ENCODE peak calls at places on chromosomes 3 and 15, in nine cellular contexts. D is breast epithelium, N is stomach, H is spleen, M is HL-60, F is SK-N-SH, O is GM23338, Z is K562, J is HCT116. K is an unnamed sample.

GRCh38 chr3:160941885-160942494 is 163.2 kb downstream of the B3GALNT1 start:
- DNase-seq in D (peak), N (peak), H (no peak), M (peak), F (peak), O (peak), Z (peak), J (peak), K (peak)

GRCh38 chr3:52533623-52534280 is at the start of gene NT5DC2:
- DNase-seq in D (no peak), N (peak), H (peak), M (no peak), F (peak), O (peak), Z (peak), J (no peak), K (peak)

GRCh38 chr15:64693134-64693533 is 82.3 kb downstream of the RBPMS2 start:
- DNase-seq in D (peak), N (peak), H (peak), M (peak), F (no peak), O (no peak), Z (no peak), J (no peak), K (peak)

GRCh38 chr15:74302821-74303359 is 64.6 kb downstream of the CYP11A1 start:
- DNase-seq in D (no peak), N (peak), H (no peak), M (no peak), F (peak), O (peak), Z (peak), J (no peak), K (peak)

GRCh38 chr3:172129868-172130751 is 90.7 kb downstream of the FNDC3B start:
- DNase-seq in D (peak), N (peak), H (peak), M (peak), F (peak), O (no peak), Z (peak), J (peak), K (peak)

GRCh38 chr3:189720746-189721426 is 89.7 kb downstream of the TP63 start:
- DNase-seq in D (no peak), N (no peak), H (no peak), M (no peak), F (no peak), O (no peak), Z (no peak), J (no peak), K (peak)

GRCh38 chr3:140276698-140277097 is 341.7 kb downstream of the CLSTN2 start:
- DNase-seq in D (no peak), N (peak), H (no peak), M (peak), F (no peak), O (peak), Z (no peak), J (peak), K (no peak)

GRCh38 chr15:80562846-80563245 is 132.3 kb upstream of the ABHD17C start:
- DNase-seq in D (no peak), N (no peak), H (no peak), M (no peak), F (no peak), O (no peak), Z (no peak), J (no peak), K (no peak)

GRCh38 chr3:48015451-48016182 is 599 bp downstream of the MAP4 start:
- DNase-seq in D (no peak), N (no peak), H (no peak), M (no peak), F (no peak), O (no peak), Z (no peak), J (no peak), K (no peak)

GRCh38 chr15:94229591-94230365 is 1.6 kb upstream of the MCTP2 start:
- DNase-seq in D (no peak), N (no peak), H (no peak), M (peak), F (no peak), O (no peak), Z (no peak), J (no peak), K (no peak)

GRCh38 chr3:59659755-59660154 is 609.9 kb upstream of the CFAP20DC start:
- DNase-seq in D (no peak), N (no peak), H (no peak), M (no peak), F (no peak), O (no peak), Z (no peak), J (no peak), K (no peak)

GRCh38 chr15:73786518-73786917 is 33.4 kb upstream of the INSYN1 start:
- DNase-seq in D (no peak), N (no peak), H (no peak), M (no peak), F (no peak), O (peak), Z (no peak), J (no peak), K (no peak)

GRCh38 chr15:92811514-92811913 is 88.6 kb upstream of the CHD2 start:
- DNase-seq in D (no peak), N (no peak), H (no peak), M (no peak), F (no peak), O (no peak), Z (no peak), J (no peak), K (peak)

GRCh38 chr3:132347811-132348210 is 30.6 kb downstream of the ACP3 start:
- DNase-seq in D (no peak), N (no peak), H (no peak), M (no peak), F (no peak), O (no peak), Z (no peak), J (no peak), K (no peak)

GRCh38 chr3:152356870-152357276 is 88.1 kb downstream of the MBNL1 start:
- DNase-seq in D (no peak), N (no peak), H (no peak), M (no peak), F (no peak), O (no peak), Z (no peak), J (no peak), K (no peak)

GRCh38 chr3:75188937-75189336 is 475.2 kb upstream of the FRG2C start:
- DNase-seq in D (no peak), N (no peak), H (no peak), M (no peak), F (no peak), O (peak), Z (no peak), J (no peak), K (no peak)

GRCh38 chr3:48410205-48411040 is 19.5 kb downstream of the PLXNB1 start:
- DNase-seq in D (peak), N (no peak), H (peak), M (no peak), F (peak), O (no peak), Z (no peak), J (no peak), K (no peak)

DNA sequence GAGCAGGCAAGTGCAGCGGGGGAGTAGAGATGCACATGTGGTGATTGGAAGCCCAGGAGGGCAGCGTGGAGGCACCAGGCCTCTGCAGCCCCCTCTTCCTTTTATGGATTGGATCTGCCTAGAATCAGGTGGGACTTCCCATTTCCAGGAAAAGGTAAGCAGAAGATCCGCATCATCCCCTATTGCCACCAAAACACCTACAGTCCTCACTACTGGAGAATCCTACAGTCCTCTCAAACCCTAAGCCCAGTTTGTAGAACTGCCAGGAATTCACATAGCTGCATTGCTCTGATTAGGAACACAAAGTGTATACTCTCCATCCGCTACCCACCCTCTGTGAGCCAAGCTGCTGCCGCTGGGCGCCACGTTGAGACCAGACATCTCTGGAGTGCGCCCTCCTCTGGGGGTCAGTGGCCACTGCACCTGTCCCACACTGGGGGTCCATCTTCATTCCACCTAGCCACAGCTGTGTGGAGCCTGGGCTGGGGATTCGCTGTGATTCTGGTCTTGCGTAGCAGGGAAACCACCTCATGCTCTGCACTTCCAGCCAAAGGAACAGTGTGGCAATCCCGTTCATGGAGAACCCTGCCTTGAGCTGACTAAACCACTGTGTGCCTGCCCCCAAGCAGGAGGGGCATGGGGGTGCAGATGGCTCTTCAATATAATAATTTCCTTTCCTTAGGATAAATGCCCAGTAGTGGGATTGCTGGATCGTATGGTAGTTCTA is 88.9 kb upstream of the PTX3 start:
- DNase-seq in D (no peak), N (no peak), H (no peak), M (no peak), F (no peak), O (peak), Z (peak), J (no peak), K (no peak)
- TF ChIP-seq CTCF in D (no peak), N (no peak), H (no peak), M (no peak), F (peak), O (peak), Z (peak), J (peak), K (no peak)

GRCh38 chr3:58470363-58471024 is 21.4 kb upstream of the KCTD6 start:
- DNase-seq in D (no peak), N (no peak), H (no peak), M (no peak), F (no peak), O (no peak), Z (no peak), J (no peak), K (no peak)
- TF ChIP-seq POLR2AphosphoS5 in D (no peak), N (no peak), H (no peak), M (no peak), F (no peak), O (no peak), Z (no peak), J (no peak), K (no peak)

GRCh38 chr3:130537609-130538304 is 20.8 kb downstream of the COL6A6 start:
- DNase-seq in D (no peak), N (no peak), H (no peak), M (no peak), F (no peak), O (no peak), Z (no peak), J (no peak), K (no peak)

GRCh38 chr3:130543322-130543721 is 26.3 kb downstream of the COL6A6 start:
- DNase-seq in D (no peak), N (no peak), H (no peak), M (no peak), F (no peak), O (no peak), Z (no peak), J (no peak), K (no peak)

GRCh38 chr3:130533247-130533646 is 16.3 kb downstream of the COL6A6 start:
- DNase-seq in D (no peak), N (no peak), H (no peak), M (no peak), F (no peak), O (no peak), Z (no peak), J (no peak), K (no peak)

DNA sequence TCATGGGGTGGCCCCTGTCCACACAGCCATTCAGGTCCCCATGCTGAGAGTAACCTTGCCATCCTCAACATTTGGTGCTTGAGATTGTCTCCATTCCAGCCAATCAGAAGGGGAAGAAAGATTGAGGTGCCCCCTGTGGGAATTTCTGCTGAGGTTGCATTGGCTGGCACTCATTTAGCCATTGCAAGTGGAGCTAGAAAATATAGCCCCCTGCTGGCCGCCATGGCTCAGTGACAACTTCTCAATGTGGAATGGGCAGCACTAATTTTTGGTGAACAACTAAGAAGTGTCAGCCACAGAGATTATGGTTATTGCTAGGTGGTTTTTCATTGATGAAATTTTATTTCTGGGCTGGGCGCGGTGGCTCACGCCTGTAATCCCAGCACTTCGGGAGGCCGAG is 22.0 kb downstream of the COL6A6 start:
- DNase-seq in D (no peak), N (peak), H (no peak), M (peak), F (peak), O (peak), Z (peak), J (peak), K (peak)
- TF ChIP-seq CTCF in D (peak), N (no peak), H (peak), M (peak), F (peak), O (peak), Z (peak), J (peak), K (peak)

GRCh38 chr15:39400821-39401550 is 179.9 kb upstream of the THBS1 start:
- DNase-seq in D (no peak), N (no peak), H (no peak), M (no peak), F (no peak), O (no peak), Z (no peak), J (no peak), K (no peak)
- TF ChIP-seq POLR2AphosphoS5 in D (no peak), N (no peak), H (no peak), M (no peak), F (no peak), O (no peak), Z (no peak), J (no peak), K (no peak)

DNA sequence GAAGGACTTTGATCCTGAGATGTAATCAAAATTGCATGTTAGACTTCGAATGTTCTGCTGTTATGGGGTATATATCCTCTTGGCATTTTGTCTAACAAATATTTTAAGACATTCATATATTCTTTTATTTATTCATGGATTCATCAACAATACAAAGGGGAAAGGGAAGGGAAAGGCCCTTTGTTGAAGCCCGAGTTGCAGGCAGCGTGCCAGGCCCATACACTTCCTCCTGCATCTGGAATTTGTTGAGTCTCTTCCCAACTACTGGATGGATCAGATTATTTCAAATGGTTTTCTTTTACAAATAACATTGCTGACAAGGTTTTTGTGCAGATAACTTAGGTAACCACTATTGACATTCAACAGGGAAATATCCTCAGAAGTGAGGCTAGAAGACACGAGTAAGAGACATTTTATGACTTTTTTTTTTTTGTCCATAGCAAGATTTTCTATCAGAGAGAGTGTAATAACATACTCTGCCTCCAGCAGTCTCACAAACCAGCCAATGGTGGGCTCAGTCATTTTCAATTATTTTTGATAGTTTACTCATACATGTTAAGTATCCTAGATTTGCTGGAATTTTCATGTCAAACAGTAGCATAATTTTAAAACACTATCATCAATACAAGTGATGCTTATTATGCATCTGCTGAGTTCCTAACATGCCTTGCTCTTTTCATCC is 94.3 kb downstream of the RPL39L start:
- DNase-seq in D (no peak), N (peak), H (no peak), M (no peak), F (peak), O (no peak), Z (no peak), J (no peak), K (peak)
- TF ChIP-seq CTCF in D (no peak), N (no peak), H (no peak), M (no peak), F (peak), O (peak), Z (no peak), J (no peak), K (no peak)

GRCh38 chr3:194472290-194472920 is 14.4 kb downstream of the ATP13A3 start:
- DNase-seq in D (no peak), N (no peak), H (no peak), M (peak), F (peak), O (peak), Z (peak), J (peak), K (no peak)
- TF ChIP-seq POLR2AphosphoS5 in D (no peak), N (no peak), H (no peak), M (no peak), F (no peak), O (no peak), Z (no peak), J (no peak), K (no peak)

DNA sequence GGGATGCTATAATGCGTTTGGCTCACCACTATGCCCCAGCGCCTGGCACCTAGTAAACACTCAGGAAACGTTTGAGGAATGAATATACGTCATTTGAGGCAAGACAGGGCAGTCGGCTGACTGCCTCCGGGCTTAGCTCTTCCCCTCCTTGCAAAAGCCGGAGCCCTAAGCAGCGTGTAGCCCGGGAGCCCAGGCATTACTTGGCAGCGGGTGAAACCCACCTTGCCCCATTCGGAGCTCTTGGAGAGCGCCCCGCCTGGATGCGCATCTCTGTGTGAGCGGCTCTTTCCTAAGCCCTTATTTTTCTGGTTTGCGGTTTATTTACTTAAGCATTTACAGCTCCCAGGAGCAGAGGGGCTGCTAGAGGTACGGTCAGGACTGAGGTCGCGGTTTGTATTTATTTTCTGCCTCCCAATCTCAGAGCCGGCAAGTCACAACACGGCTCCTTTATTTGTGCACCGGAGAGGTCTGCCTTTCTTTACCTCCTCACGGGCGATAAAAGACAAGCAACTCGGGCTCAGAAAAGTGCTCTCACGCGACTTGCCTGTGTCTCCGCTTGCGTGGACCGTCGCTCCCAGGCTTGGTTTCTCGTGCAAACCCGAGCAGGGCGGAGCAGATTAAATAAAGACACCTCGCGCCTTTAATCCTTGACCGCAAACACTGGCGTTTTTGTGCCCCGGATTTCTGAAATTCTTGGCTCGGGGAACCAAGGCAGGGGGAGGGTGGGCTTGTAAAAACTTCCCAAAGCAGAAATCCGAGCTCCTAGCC is 724 bp upstream of the ITPR1 start:
- DNase-seq in D (peak), N (peak), H (peak), M (peak), F (peak), O (peak), Z (peak), J (no peak), K (peak)
- TF ChIP-seq CTCF in D (no peak), N (no peak), H (no peak), M (no peak), F (peak), O (no peak), Z (no peak), J (no peak), K (no peak)

GRCh38 chr3:179324270-179324754 is 1.5 kb downstream of the ZNF639 start:
- DNase-seq in D (no peak), N (no peak), H (no peak), M (no peak), F (peak), O (no peak), Z (peak), J (no peak), K (no peak)
- TF ChIP-seq POLR2AphosphoS5 in D (no peak), N (no peak), H (no peak), M (no peak), F (no peak), O (no peak), Z (no peak), J (no peak), K (no peak)

GRCh38 chr3:108818404-108818803 is 4.2 kb upstream of the TRAT1 start:
- DNase-seq in D (no peak), N (peak), H (no peak), M (peak), F (peak), O (peak), Z (peak), J (peak), K (peak)
- TF ChIP-seq CTCF in D (no peak), N (no peak), H (peak), M (no peak), F (peak), O (peak), Z (peak), J (peak), K (no peak)